ENCODE peak calls at places on chromosomes 2 and 18, in eight cellular contexts. B, Y, E, Z, M, A, H and X are unnamed samples.

GRCh38 chr18:74525741-74526140 is 8.6 kb upstream of the CNDP1 start:
- DNase-seq in Y (no peak), E (peak), Z (no peak), B (no peak), M (no peak), A (no peak), H (no peak), X (no peak)

GRCh38 chr2:179622122-179622521 is 239.3 kb downstream of the ZNF385B start:
- DNase-seq in A (peak), H (no peak), M (no peak), Y (no peak), B (no peak), Z (no peak), E (no peak), X (no peak)

GRCh38 chr2:240246173-240246820 is 105.8 kb upstream of the OTOS start:
- DNase-seq in B (no peak), M (no peak), E (no peak), Z (no peak), H (no peak), A (no peak), Y (no peak), X (no peak)

GRCh38 chr2:83196225-83196624 is 1262.9 kb downstream of the SUCLG1 start:
- DNase-seq in M (peak), B (no peak), H (peak), Y (peak), E (no peak), Z (peak), A (peak), X (no peak)

GRCh38 chr2:99470957-99471356 is 18.9 kb downstream of the REV1 start:
- DNase-seq in B (no peak), E (no peak), A (no peak), Y (no peak), Z (no peak), M (no peak), H (no peak), X (no peak)

GRCh38 chr2:28054916-28055315 is 164.4 kb downstream of the BABAM2 start:
- DNase-seq in Y (no peak), A (peak), H (no peak), M (no peak), B (no peak), Z (no peak), E (no peak), X (no peak)

GRCh38 chr2:85445316-85446295 is 27.1 kb downstream of the SH2D6 start:
- DNase-seq in B (no peak), A (peak), Y (no peak), H (no peak), M (peak), Z (peak), E (no peak), X (no peak)

GRCh38 chr2:45778720-45779171 is 127.3 kb downstream of the PRKCE start:
- DNase-seq in Y (peak), M (peak), E (peak), B (peak), H (peak), A (peak), Z (peak), X (peak)

GRCh38 chr18:28422577-28422976 is 245.6 kb upstream of the CDH2 start:
- DNase-seq in B (no peak), M (no peak), E (no peak), A (no peak), Y (no peak), H (no peak), Z (no peak), X (no peak)

GRCh38 chr2:169384816-169385215 is 22.5 kb upstream of the LRP2 start:
- DNase-seq in Y (no peak), A (no peak), B (no peak), H (no peak), E (no peak), Z (no peak), M (no peak), X (no peak)

GRCh38 chr2:62266433-62267038 is 70.6 kb downstream of the B3GNT2 start:
- DNase-seq in Z (peak), A (peak), H (no peak), E (no peak), B (no peak), Y (peak), M (no peak), X (no peak)

GRCh38 chr2:158004131-158004530 is 97.5 kb upstream of the UPP2 start:
- DNase-seq in M (no peak), Z (no peak), A (no peak), E (no peak), Y (no peak), B (no peak), H (no peak), X (no peak)

GRCh38 chr2:241884951-241885700 is 15.6 kb downstream of the RTP5 start:
- DNase-seq in M (no peak), E (no peak), H (no peak), B (no peak), Y (no peak), A (no peak), Z (no peak), X (no peak)

GRCh38 chr2:204175552-204176271 is 239.1 kb downstream of the ICOS start:
- DNase-seq in Y (no peak), Z (no peak), E (no peak), A (no peak), M (no peak), B (no peak), H (no peak), X (no peak)

GRCh38 chr2:110104025-110104771 is 11.4 kb downstream of the MALL start:
- DNase-seq in B (no peak), M (no peak), E (no peak), Y (no peak), A (no peak), Z (no peak), H (no peak), X (no peak)

GRCh38 chr2:54878182-54878581 is 154.7 kb downstream of the EML6 start:
- DNase-seq in Z (no peak), H (no peak), B (no peak), E (no peak), M (no peak), Y (peak), A (no peak), X (no peak)

GRCh38 chr2:64448069-64448468 is 5.9 kb upstream of the LGALSL start:
- DNase-seq in H (no peak), M (no peak), A (no peak), Z (no peak), Y (no peak), E (no peak), B (no peak), X (no peak)

GRCh38 chr2:217420868-217421267 is 561.0 kb upstream of the TNP1 start:
- DNase-seq in Y (no peak), H (no peak), Z (no peak), A (no peak), E (no peak), B (no peak), M (no peak), X (no peak)

GRCh38 chr2:105929506-105929905 is 184.8 kb downstream of the NCK2 start:
- DNase-seq in B (no peak), M (no peak), Y (no peak), H (no peak), Z (peak), A (no peak), E (peak), X (peak)

GRCh38 chr2:130823886-130824491 is 12.7 kb upstream of the ARHGEF4 start:
- DNase-seq in H (no peak), Z (no peak), A (no peak), B (peak), Y (no peak), E (no peak), M (no peak), X (no peak)

GRCh38 chr2:108615480-108616090 is 81.3 kb downstream of the LIMS1 start:
- DNase-seq in H (no peak), A (no peak), B (no peak), M (no peak), E (no peak), Y (no peak), Z (no peak), X (no peak)

GRCh38 chr2:240567137-240567871 is 980 bp upstream of the RNPEPL1 start:
- DNase-seq in Z (no peak), E (peak), Y (no peak), A (no peak), B (peak), H (no peak), M (no peak), X (peak)

GRCh38 chr2:224343226-224343625 is 58.7 kb downstream of the FAM124B start:
- DNase-seq in M (no peak), E (no peak), Z (no peak), A (no peak), Y (no peak), B (no peak), H (no peak), X (no peak)

GRCh38 chr2:233062447-233062842 is 2.3 kb downstream of the INPP5D start:
- DNase-seq in M (no peak), B (no peak), E (no peak), Y (no peak), H (no peak), Z (no peak), A (no peak), X (no peak)